ENCODE peak calls at places on chromosomes 5 and 9, in five cellular contexts. L is left cardiac atrium, P is HFFc6, H is G401, Y is T-helper 9 cell. A is an unnamed sample.

GRCh38 chr9:27726244-27727141 is 153.2 kb upstream of the C9orf72 start:
- DNase-seq in P (peak), H (peak), Y (no peak), L (peak), A (peak)

GRCh38 chr5:117246386-117246785 is 671.8 kb upstream of the SEMA6A start:
- DNase-seq in P (no peak), H (no peak), L (no peak), Y (no peak), A (no peak)

GRCh38 chr5:69467442-69468225 is 25.0 kb upstream of the OCLN start:
- DNase-seq in Y (no peak), H (no peak), P (no peak), L (no peak), A (no peak)

GRCh38 chr9:137511758-137512463 is 38.3 kb downstream of the PNPLA7 start:
- DNase-seq in H (no peak), P (no peak), L (no peak), Y (no peak), A (no peak)

GRCh38 chr9:133995012-133995896 is 3.1 kb upstream of the VAV2 start:
- DNase-seq in P (no peak), L (no peak), H (no peak), Y (no peak), A (peak)

GRCh38 chr9:98726735-98727134 is 18.0 kb upstream of the GABBR2 start:
- DNase-seq in H (peak), L (no peak), P (peak), Y (no peak), A (no peak)

GRCh38 chr5:143153332-143154119 is 250.0 kb downstream of the NR3C1 start:
- DNase-seq in H (peak), L (peak), Y (no peak), P (peak), A (no peak)

GRCh38 chr5:39167141-39167972 is 52.0 kb downstream of the FYB1 start:
- DNase-seq in H (no peak), L (no peak), Y (no peak), P (peak), A (no peak)

GRCh38 chr5:59741599-59741998 is 151.9 kb downstream of the PDE4D start:
- DNase-seq in Y (no peak), H (no peak), P (no peak), L (no peak), A (no peak)

GRCh38 chr5:140111043-140111858 is 2.7 kb upstream of the PURA start:
- DNase-seq in H (no peak), L (no peak), P (no peak), Y (no peak), A (no peak)

GRCh38 chr9:18109670-18110069 is 364.3 kb upstream of the ADAMTSL1 start:
- DNase-seq in Y (no peak), P (no peak), H (no peak), L (no peak), A (no peak)

GRCh38 chr9:91196103-91196761 is 165.5 kb downstream of the AUH start:
- DNase-seq in H (no peak), L (no peak), Y (no peak), P (no peak), A (no peak)

GRCh38 chr5:141303756-141304155 is at the start of gene SLC25A2:
- DNase-seq in L (no peak), P (no peak), Y (no peak), H (no peak), A (no peak)

GRCh38 chr5:1476181-1476966 is 31.1 kb upstream of the SLC6A3 start:
- DNase-seq in Y (no peak), P (no peak), L (peak), H (peak), A (no peak)

GRCh38 chr5:3602713-3603502 is 7.3 kb downstream of the IRX1 start:
- DNase-seq in H (no peak), P (no peak), Y (no peak), L (peak), A (no peak)

GRCh38 chr5:67214036-67214435 is 17.4 kb upstream of the CD180 start:
- DNase-seq in H (no peak), Y (no peak), L (no peak), P (no peak), A (no peak)

GRCh38 chr5:39164016-39164415 is 55.3 kb downstream of the FYB1 start:
- DNase-seq in P (no peak), L (no peak), Y (peak), H (no peak), A (no peak)

GRCh38 chr9:129322022-129322621 is 144.1 kb upstream of the IER5L start:
- DNase-seq in P (no peak), H (no peak), L (no peak), Y (no peak), A (no peak)

GRCh38 chr5:147530801-147531389 is 21.0 kb upstream of the DPYSL3 start:
- DNase-seq in L (no peak), Y (no peak), P (peak), H (no peak), A (peak)

GRCh38 chr9:86034863-86035734 is 64.3 kb downstream of the GOLM1 start:
- DNase-seq in H (peak), P (peak), Y (no peak), L (no peak), A (peak)

GRCh38 chr9:136290508-136291000 is 13.3 kb downstream of the CCDC187 start:
- DNase-seq in Y (no peak), L (peak), P (no peak), H (no peak), A (no peak)

GRCh38 chr5:66757834-66758396 is 161.7 kb downstream of the MAST4 start:
- DNase-seq in L (no peak), Y (no peak), P (no peak), H (no peak), A (no peak)

GRCh38 chr9:18608371-18608770 is 134.4 kb downstream of the ADAMTSL1 start:
- DNase-seq in H (no peak), Y (no peak), P (no peak), L (no peak), A (no peak)

GRCh38 chr5:159038907-159039306 is 60.8 kb downstream of the EBF1 start:
- DNase-seq in Y (no peak), P (peak), H (no peak), L (no peak), A (no peak)

GRCh38 chr5:151740958-151741373 is 17.5 kb downstream of the ATOX1 start:
- DNase-seq in H (no peak), L (no peak), Y (no peak), P (peak), A (no peak)

GRCh38 chr5:3006526-3006925 is 255.0 kb upstream of the IRX2 start:
- DNase-seq in H (no peak), L (no peak), P (no peak), Y (no peak), A (no peak)

GRCh38 chr5:140175367-140176027 is 509 bp downstream of the CYSTM1 start:
- DNase-seq in H (peak), Y (peak), P (peak), L (peak), A (peak)

GRCh38 chr5:110431603-110432002 is 294.9 kb downstream of the TMEM232 start:
- DNase-seq in Y (no peak), L (no peak), P (no peak), H (no peak), A (no peak)

GRCh38 chr5:150434502-150434901 is 15.0 kb downstream of the RPS14 start:
- DNase-seq in Y (no peak), P (peak), H (no peak), L (no peak), A (peak)

GRCh38 chr5:137344723-137345322 is 154.3 kb downstream of the SPOCK1 start:
- DNase-seq in L (no peak), Y (no peak), P (peak), H (no peak), A (peak)

GRCh38 chr5:111172504-111172903 is 51.7 kb upstream of the CAMK4 start:
- DNase-seq in P (no peak), H (no peak), L (no peak), Y (no peak), A (no peak)

GRCh38 chr5:43396762-43397304 is 15.4 kb downstream of the CCL28 start:
- DNase-seq in H (no peak), Y (peak), L (peak), P (no peak), A (no peak)

GRCh38 chr9:36148652-36149051 is 12.1 kb downstream of the GLIPR2 start:
- DNase-seq in H (peak), Y (peak), L (peak), P (peak), A (peak)

GRCh38 chr5:177382423-177383029 is 1.7 kb upstream of the SLC34A1 start:
- DNase-seq in Y (no peak), P (no peak), L (no peak), H (peak), A (no peak)

GRCh38 chr9:97710356-97711222 is 13.4 kb upstream of the XPA start:
- DNase-seq in H (peak), L (peak), Y (no peak), P (peak), A (peak)

A was measured in H54.